ENCODE peak calls at places on chromosomes 1 and 21, in seven cellular contexts. X is H9, U is mesendoderm, O is mesenchymal stem cell, J is H1, P is neuronal stem cell, A is trophoblast cell. K is an unnamed sample.

GRCh38 chr1:184986250-184986649 is 11.9 kb upstream of the NIBAN1 start:
- DNase-seq in J (no peak), O (peak; percentile 50), A (no peak), U (peak; percentile 53), X (no peak), P (no peak), K (peak; percentile 49)

GRCh38 chr1:228930479-228930957 is 195.2 kb downstream of the RHOU start:
- DNase-seq in A (peak; percentile 72), U (no peak), P (no peak), X (no peak), J (no peak), O (peak; percentile 49), K (no peak)

GRCh38 chr21:36990508-36991205 is 15.8 kb upstream of the RIPPLY3 start:
- DNase-seq in X (peak; percentile 45), O (no peak), U (peak; percentile 46), J (no peak), A (no peak), P (no peak), K (no peak)

GRCh38 chr1:36576118-36576517 is 93.4 kb upstream of the CSF3R start:
- DNase-seq in A (peak; percentile 47), J (peak; percentile 93), O (peak; percentile 50), P (peak; percentile 72), X (peak; percentile 89), U (peak; percentile 81), K (peak; percentile 19)

GRCh38 chr21:27275294-27275927 is 308.5 kb upstream of the ADAMTS5 start:
- DNase-seq in A (no peak), X (no peak), J (no peak), U (no peak), P (no peak), O (peak; percentile 71), K (peak; percentile 88)

GRCh38 chr1:155226188-155226909 is 17.9 kb downstream of the MTX1 start:
- DNase-seq in X (peak; percentile 86), O (peak; percentile 83), A (peak; percentile 77), U (peak; percentile 96), J (no peak), P (peak; percentile 62), K (peak; percentile 72)

GRCh38 chr1:163408262-163408661 is 86.5 kb downstream of the NUF2 start:
- DNase-seq in J (no peak), A (no peak), P (no peak), O (no peak), X (no peak), U (no peak), K (no peak)

GRCh38 chr1:64867266-64867665 is 99.1 kb downstream of the JAK1 start:
- DNase-seq in P (no peak), O (no peak), A (peak; percentile 35), U (no peak), X (no peak), J (no peak), K (peak; percentile 9)

GRCh38 chr1:186983327-186983726 is 154.6 kb downstream of the PLA2G4A start:
- DNase-seq in A (peak; percentile 10), U (no peak), J (no peak), P (no peak), X (no peak), O (peak; percentile 92), K (peak; percentile 98)

GRCh38 chr1:6544831-6545230 is 9.5 kb downstream of the NOL9 start:
- DNase-seq in P (no peak), O (peak; percentile 67), U (no peak), X (no peak), A (no peak), J (no peak), K (peak; percentile 80)

GRCh38 chr1:4529579-4530445 is 124.6 kb upstream of the AJAP1 start:
- DNase-seq in U (no peak), P (no peak), O (no peak), A (no peak), X (peak; percentile 16), J (no peak), K (no peak)

GRCh38 chr1:4527819-4528218 is 126.6 kb upstream of the AJAP1 start:
- DNase-seq in U (no peak), A (no peak), P (no peak), J (no peak), X (no peak), O (no peak), K (no peak)

GRCh38 chr1:4528590-4528989 is 125.8 kb upstream of the AJAP1 start:
- DNase-seq in O (no peak), J (no peak), A (no peak), U (no peak), X (no peak), P (no peak), K (no peak)

DNA sequence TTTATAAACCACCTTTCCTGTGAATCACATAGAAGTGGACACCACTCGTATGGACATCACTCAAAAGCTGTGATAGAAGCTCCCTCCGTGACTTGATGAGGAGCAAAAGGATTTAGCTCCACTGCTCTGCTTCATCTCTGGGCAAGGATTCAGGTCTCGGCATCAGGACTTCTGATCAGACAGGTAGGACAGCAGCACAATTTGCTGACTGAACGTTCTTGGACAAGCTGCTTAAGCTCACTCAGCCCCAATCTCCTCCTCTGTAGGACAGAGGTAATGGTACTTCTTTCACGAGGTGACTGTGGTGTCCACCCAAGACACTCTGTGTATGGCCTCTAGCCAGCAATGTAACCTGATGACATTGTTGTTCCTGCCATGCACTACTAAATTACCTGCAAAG is 122.6 kb upstream of the AJAP1 start:
- DNase-seq in P (no peak), U (no peak), A (no peak), X (no peak), O (no peak), J (no peak), K (no peak)
- H3K18ac ChIP-seq in P (no peak overlapping the region), U (no peak overlapping the region), A (no peak overlapping the region), X (no peak overlapping the region), O (no peak overlapping the region), J (no peak overlapping the region), K (no peak overlapping the region)

DNA sequence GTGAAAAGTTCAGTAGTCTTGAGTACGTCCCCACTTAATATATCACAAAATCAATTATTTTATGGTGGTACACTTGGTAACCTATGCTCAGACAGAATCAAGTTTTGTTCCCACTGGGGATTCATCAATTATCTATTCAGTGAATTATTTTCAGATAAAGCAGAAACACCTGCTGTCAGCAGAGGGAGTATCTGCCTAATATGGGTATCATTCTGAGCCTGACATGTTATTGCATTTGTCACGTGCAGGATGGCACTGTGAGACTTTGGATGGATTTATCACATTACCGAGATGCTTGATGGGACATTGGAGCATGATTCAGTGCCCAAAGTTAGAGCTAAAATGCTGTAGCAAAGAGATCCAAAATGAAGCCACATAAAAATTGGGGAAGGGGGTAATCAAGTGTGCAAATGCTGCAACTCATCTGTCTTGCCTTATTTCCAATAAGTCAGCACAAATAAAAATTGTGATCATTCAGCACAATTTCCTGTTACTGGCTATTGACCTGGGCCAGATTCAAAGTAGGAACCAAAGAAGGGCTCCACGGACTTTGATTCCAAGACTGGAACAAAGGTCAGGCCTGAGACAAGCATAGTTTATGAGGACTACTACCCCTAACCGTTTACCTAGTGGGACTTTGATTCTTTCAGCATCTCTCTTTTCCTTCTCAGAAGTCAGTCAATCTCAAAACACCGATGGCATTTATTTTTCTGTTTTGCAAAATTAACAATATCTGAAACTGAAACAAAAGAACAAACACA is 657.7 kb downstream of the LMO4 start:
- DNase-seq in A (no peak), P (no peak), X (no peak), U (no peak), J (no peak), O (no peak), K (no peak)
- H3K18ac ChIP-seq in A (no peak overlapping the region), P (no peak overlapping the region), X (no peak overlapping the region), U (no peak overlapping the region), J (no peak overlapping the region), O (no peak overlapping the region), K (no peak overlapping the region)

DNA sequence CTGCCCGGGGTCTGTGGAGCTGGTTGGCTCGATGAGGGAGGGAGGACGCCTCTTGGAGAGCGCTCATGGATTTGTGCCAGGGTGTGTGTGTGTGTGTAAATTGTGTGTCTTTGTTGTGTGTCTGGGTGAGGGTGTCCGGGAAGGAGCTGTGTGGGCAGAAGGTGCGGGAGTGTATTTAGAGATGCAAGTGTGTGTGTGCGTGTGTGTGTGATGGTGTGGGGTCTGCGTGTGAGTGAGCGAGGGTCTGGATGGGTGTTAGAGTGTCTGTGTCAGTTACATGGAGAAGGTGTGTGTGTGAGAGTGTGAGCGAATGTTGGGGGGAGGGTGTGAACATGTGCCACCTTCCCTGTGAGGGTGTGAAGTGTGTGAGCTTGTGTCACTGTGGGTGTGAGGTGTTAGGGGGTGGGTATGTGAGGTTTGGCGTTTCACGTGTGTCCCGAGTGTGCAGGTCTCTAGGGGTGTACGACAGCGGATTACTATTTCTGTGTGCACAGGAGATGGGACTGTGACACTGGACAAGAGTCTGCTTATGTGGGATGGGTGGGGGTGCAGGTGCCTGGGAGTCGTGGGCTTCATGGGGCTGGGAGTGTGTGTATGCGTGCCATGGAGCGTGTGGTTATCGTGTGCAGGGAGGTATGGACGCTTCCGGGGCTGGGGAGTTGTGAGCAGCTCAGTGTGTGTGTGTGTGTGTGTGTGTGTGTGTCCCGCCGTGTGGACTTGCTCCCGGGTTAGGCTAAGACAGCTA is 887 bp downstream of the IGSF21 start:
- DNase-seq in J (no peak), A (no peak), X (no peak), P (no peak), O (no peak), U (no peak), K (no peak)
- H3K18ac ChIP-seq in J (peak overlapping the region; percentile 89), A (no peak overlapping the region), X (no peak overlapping the region), P (peak overlapping the region; percentile 69), O (no peak overlapping the region), U (no peak overlapping the region), K (no peak overlapping the region)

GRCh38 chr21:41246808-41247207 is 69.8 kb upstream of the FAM3B start:
- DNase-seq in X (no peak), O (no peak), J (peak; percentile 23), P (no peak), A (no peak), U (no peak), K (no peak)
- H3K18ac ChIP-seq in X (no peak overlapping the region), O (no peak overlapping the region), J (no peak overlapping the region), P (no peak overlapping the region), A (no peak overlapping the region), U (no peak overlapping the region), K (no peak overlapping the region)

GRCh38 chr1:44988531-44989156 is 2.2 kb upstream of the EIF2B3 start:
- DNase-seq in J (no peak), O (no peak), U (no peak), A (no peak), P (no peak), X (no peak), K (no peak)
- H3K18ac ChIP-seq in J (no peak overlapping the region), O (no peak overlapping the region), U (no peak overlapping the region), A (no peak overlapping the region), P (no peak overlapping the region), X (no peak overlapping the region), K (no peak overlapping the region)

GRCh38 chr1:24002664-24003063 is 22.5 kb upstream of the SRSF10 start:
- DNase-seq in O (no peak), U (no peak), A (no peak), J (no peak), X (no peak), P (no peak), K (no peak)
- H3K18ac ChIP-seq in O (no peak overlapping the region), U (no peak overlapping the region), A (no peak overlapping the region), J (no peak overlapping the region), X (no peak overlapping the region), P (no peak overlapping the region), K (no peak overlapping the region)

GRCh38 chr1:84280908-84281307 is 20.6 kb upstream of the SAMD13 start:
- DNase-seq in P (no peak), U (no peak), X (no peak), A (no peak), J (no peak), O (no peak), K (no peak)
- H3K18ac ChIP-seq in P (no peak overlapping the region), U (no peak overlapping the region), X (no peak overlapping the region), A (no peak overlapping the region), J (no peak overlapping the region), O (no peak overlapping the region), K (no peak overlapping the region)

GRCh38 chr21:16408280-16408669 is 678.5 kb downstream of the USP25 start:
- DNase-seq in X (no peak), P (no peak), A (no peak), U (no peak), O (no peak), J (no peak), K (no peak)
- H3K18ac ChIP-seq in X (no peak overlapping the region), P (no peak overlapping the region), A (no peak overlapping the region), U (no peak overlapping the region), O (no peak overlapping the region), J (no peak overlapping the region), K (no peak overlapping the region)